ENCODE peak calls at places on chromosomes 11 and 22, in ten cellular contexts. P is brain microvascular endothelial cell; T is left lung; H is CD8-positive, alpha-beta T cell; R is foreskin keratinocyte; V is GM23248; M is lung; D is cardiac muscle cell; Y is upper lobe of right lung; U is HL-60. X is an unnamed sample.

GRCh38 chr11:122202951-122203456 is 87.0 kb upstream of the BLID start:
- DNase-seq in V (peak), U (peak), H (peak), R (peak), T (peak), M (peak), Y (peak), P (peak), D (peak), X (peak)

GRCh38 chr11:88354909-88355308 is 17.4 kb upstream of the CTSC start:
- DNase-seq in T (no peak), V (no peak), M (no peak), Y (no peak), P (no peak), U (no peak), R (no peak), D (no peak), H (no peak), X (no peak)

GRCh38 chr22:49260681-49261580 is 566.7 kb downstream of the BRD1 start:
- DNase-seq in V (no peak), H (no peak), R (no peak), T (no peak), M (no peak), P (no peak), D (no peak), U (no peak), Y (peak), X (no peak)

GRCh38 chr11:70485326-70486025 is 87.1 kb downstream of the CTTN start:
- DNase-seq in M (no peak), V (no peak), R (no peak), T (no peak), U (no peak), Y (no peak), P (no peak), D (no peak), H (no peak), X (no peak)

GRCh38 chr22:40611606-40612005 is 24.9 kb downstream of the MRTFA start:
- DNase-seq in M (no peak), H (no peak), D (no peak), T (no peak), R (no peak), U (no peak), V (no peak), P (no peak), Y (no peak), X (no peak)

GRCh38 chr11:40129276-40129675 is 1330.2 kb downstream of the LRRC4C start:
- DNase-seq in D (peak), H (no peak), P (no peak), T (no peak), R (no peak), V (peak), M (no peak), Y (no peak), U (no peak), X (no peak)

GRCh38 chr11:130000552-130001176 is 2.0 kb downstream of the PRDM10 start:
- DNase-seq in M (no peak), P (no peak), U (no peak), Y (no peak), D (no peak), T (no peak), R (no peak), H (no peak), V (no peak), X (no peak)

GRCh38 chr11:117772360-117772759 is 24.7 kb downstream of the DSCAML1 start:
- DNase-seq in H (no peak), U (no peak), M (no peak), Y (no peak), V (no peak), D (no peak), P (no peak), T (no peak), R (no peak), X (peak)

GRCh38 chr22:40400173-40400572 is 29.8 kb downstream of the SGSM3 start:
- DNase-seq in T (peak), D (no peak), H (peak), V (no peak), Y (no peak), R (no peak), U (peak), P (no peak), M (no peak), X (no peak)

GRCh38 chr11:72838691-72839305 is 24.6 kb downstream of the ATG16L2 start:
- DNase-seq in U (no peak), R (peak), D (no peak), Y (no peak), T (no peak), V (peak), P (no peak), M (no peak), H (no peak), X (no peak)

GRCh38 chr11:17494019-17494418 is 17.4 kb upstream of the ABCC8 start:
- DNase-seq in T (no peak), U (no peak), P (no peak), R (no peak), Y (no peak), H (no peak), V (no peak), D (no peak), M (no peak), X (no peak)

GRCh38 chr11:2688381-2689231 is 11.2 kb downstream of the KCNQ1OT1 start:
- DNase-seq in H (no peak), R (no peak), P (no peak), Y (peak), D (no peak), V (no peak), M (no peak), U (no peak), T (peak), X (no peak)

GRCh38 chr11:67303989-67304411 is 670 bp downstream of the SSH3 start:
- DNase-seq in P (no peak), U (no peak), V (peak), D (peak), M (no peak), Y (peak), H (peak), T (peak), R (peak), X (no peak)

GRCh38 chr11:73404048-73404447 is 27.8 kb downstream of the RELT start:
- DNase-seq in D (peak), P (peak), R (no peak), U (no peak), Y (no peak), T (peak), H (no peak), V (peak), M (peak), X (peak)

GRCh38 chr11:116199182-116199581 is 573.6 kb downstream of the BUD13 start:
- DNase-seq in V (no peak), M (no peak), P (no peak), Y (no peak), D (peak), R (no peak), T (no peak), H (no peak), U (no peak), X (no peak)

GRCh38 chr11:23205156-23205871 is 345.0 kb upstream of the CCDC179 start:
- DNase-seq in M (no peak), D (no peak), R (peak), P (peak), U (no peak), H (no peak), V (peak), T (no peak), Y (no peak), X (no peak)

GRCh38 chr11:19714093-19714386 is 1.4 kb downstream of the NAV2 start:
- DNase-seq in R (no peak), Y (peak), P (peak), M (no peak), T (no peak), H (no peak), U (no peak), D (no peak), V (peak), X (no peak)

GRCh38 chr11:108824601-108825000 is 159.7 kb downstream of the DDX10 start:
- DNase-seq in T (no peak), V (no peak), H (no peak), Y (no peak), M (no peak), R (no peak), U (no peak), D (no peak), P (no peak), X (no peak)

GRCh38 chr11:133842053-133842452 is 3.3 kb downstream of the SPATA19 start:
- DNase-seq in H (no peak), V (no peak), M (peak), T (no peak), Y (no peak), U (no peak), D (no peak), R (no peak), P (no peak), X (no peak)

GRCh38 chr22:49869091-49869830 is 15.6 kb downstream of the ZBED4 start:
- DNase-seq in D (no peak), M (no peak), P (no peak), T (no peak), U (no peak), V (no peak), H (no peak), Y (peak), R (no peak), X (no peak)

GRCh38 chr11:40445391-40445790 is 1014.1 kb downstream of the LRRC4C start:
- DNase-seq in M (no peak), V (no peak), R (peak), Y (no peak), T (no peak), U (no peak), H (no peak), P (no peak), D (no peak), X (no peak)

GRCh38 chr11:9616858-9617257 is 43.4 kb downstream of the WEE1 start:
- DNase-seq in R (no peak), P (no peak), M (no peak), T (no peak), V (peak), H (no peak), U (no peak), Y (no peak), D (no peak), X (no peak)

GRCh38 chr11:9132203-9132878 is 40.9 kb upstream of the SCUBE2 start:
- DNase-seq in H (no peak), P (no peak), V (peak), R (no peak), D (no peak), T (no peak), U (no peak), M (no peak), Y (no peak), X (no peak)

GRCh38 chr11:199004-199581 is 6.2 kb downstream of the SCGB1C1 start:
- DNase-seq in V (no peak), U (no peak), Y (peak), R (no peak), D (no peak), T (peak), P (no peak), H (no peak), M (peak), X (no peak)

GRCh38 chr11:41985799-41986198 is 526.3 kb upstream of the LRRC4C start:
- DNase-seq in Y (no peak), D (no peak), T (no peak), U (no peak), H (no peak), R (no peak), V (no peak), M (no peak), P (no peak), X (no peak)

GRCh38 chr11:41989800-41990380 is 530.4 kb upstream of the LRRC4C start:
- DNase-seq in H (no peak), U (no peak), Y (no peak), T (no peak), P (no peak), R (peak), M (no peak), D (no peak), V (no peak), X (no peak)

GRCh38 chr11:41984023-41984422 is 524.6 kb upstream of the LRRC4C start:
- DNase-seq in P (no peak), Y (no peak), V (no peak), T (no peak), U (no peak), M (no peak), D (no peak), R (no peak), H (no peak), X (no peak)

GRCh38 chr11:41983458-41983857 is 524.0 kb upstream of the LRRC4C start:
- DNase-seq in Y (no peak), T (no peak), H (no peak), V (no peak), U (no peak), M (no peak), D (no peak), R (peak), P (no peak), X (no peak)

DNA sequence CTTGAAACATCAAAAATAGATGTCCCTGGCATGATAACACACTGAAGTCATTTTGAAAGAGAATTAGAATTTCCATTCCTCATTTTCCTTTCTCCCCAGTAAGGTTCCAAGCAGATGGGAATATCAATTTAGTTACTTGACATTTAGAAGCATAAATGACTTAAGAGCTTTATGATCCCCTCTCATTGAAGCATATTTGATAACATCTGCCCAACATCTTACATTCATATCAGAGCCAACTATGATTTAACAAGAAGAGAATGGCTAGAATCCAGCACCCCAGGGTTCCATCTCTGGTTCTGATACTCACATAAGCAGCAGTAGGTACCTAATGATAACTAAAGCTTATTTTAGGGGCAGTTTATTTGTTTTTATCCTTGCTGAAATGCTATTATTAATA is 529.7 kb upstream of the LRRC4C start:
- DNase-seq in V (no peak), R (no peak), H (no peak), Y (no peak), P (peak), D (no peak), U (no peak), T (no peak), M (no peak), X (no peak)
- H3K27ac ChIP-seq in V (no peak), R (no peak), H (no peak), Y (no peak), P (no peak), D (no peak), U (no peak), T (no peak), M (no peak), X (no peak)

DNA sequence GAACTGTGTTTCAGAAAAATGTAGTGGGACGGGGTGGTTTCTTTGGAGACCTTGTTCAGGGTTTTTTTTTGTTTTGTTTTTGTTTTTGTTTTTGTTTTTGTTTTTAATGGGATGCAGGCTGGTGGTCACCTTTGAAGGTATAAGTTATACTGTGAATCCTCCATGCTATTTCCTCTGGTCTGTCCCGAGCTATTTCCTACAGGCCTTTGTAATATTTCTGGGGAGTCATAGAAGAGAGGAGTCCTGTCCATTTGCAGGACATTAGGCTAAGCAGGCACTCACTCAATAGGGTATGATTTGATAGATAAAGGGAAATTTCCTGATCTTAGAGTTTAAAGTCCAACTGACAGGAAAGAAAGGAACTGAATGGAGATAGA is 78.0 kb downstream of the TRAF6 start:
- DNase-seq in M (no peak), R (no peak), Y (no peak), D (no peak), V (no peak), T (no peak), U (no peak), P (no peak), H (no peak), X (no peak)
- H3K27ac ChIP-seq in M (no peak), R (no peak), Y (no peak), D (no peak), V (peak), T (no peak), U (no peak), P (peak), H (no peak), X (no peak)

GRCh38 chr11:6640036-6640984 is 15.3 kb downstream of the DCHS1 start:
- DNase-seq in Y (no peak), U (no peak), D (no peak), H (no peak), R (no peak), V (no peak), P (no peak), T (no peak), M (no peak), X (no peak)

GRCh38 chr11:6636480-6636879 is 17.3 kb upstream of the TPP1 start:
- DNase-seq in P (no peak), V (no peak), R (no peak), H (no peak), U (no peak), D (no peak), Y (no peak), M (no peak), T (no peak), X (no peak)

GRCh38 chr11:6637871-6638270 is 17.7 kb downstream of the DCHS1 start:
- DNase-seq in H (no peak), P (no peak), D (no peak), T (peak), M (peak), Y (no peak), R (no peak), U (no peak), V (peak), X (no peak)

GRCh38 chr11:6640985-6641701 is 14.5 kb downstream of the DCHS1 start:
- DNase-seq in H (no peak), M (no peak), D (no peak), U (no peak), P (no peak), R (no peak), T (no peak), Y (no peak), V (no peak), X (no peak)

GRCh38 chr11:6638437-6638836 is 17.2 kb downstream of the DCHS1 start:
- DNase-seq in Y (no peak), P (no peak), T (no peak), V (no peak), R (no peak), M (no peak), U (no peak), D (no peak), H (no peak), X (no peak)
- H3K27ac ChIP-seq in Y (no peak), P (no peak), T (peak), V (no peak), R (no peak), M (no peak), U (no peak), D (no peak), H (no peak), X (no peak)

DNA sequence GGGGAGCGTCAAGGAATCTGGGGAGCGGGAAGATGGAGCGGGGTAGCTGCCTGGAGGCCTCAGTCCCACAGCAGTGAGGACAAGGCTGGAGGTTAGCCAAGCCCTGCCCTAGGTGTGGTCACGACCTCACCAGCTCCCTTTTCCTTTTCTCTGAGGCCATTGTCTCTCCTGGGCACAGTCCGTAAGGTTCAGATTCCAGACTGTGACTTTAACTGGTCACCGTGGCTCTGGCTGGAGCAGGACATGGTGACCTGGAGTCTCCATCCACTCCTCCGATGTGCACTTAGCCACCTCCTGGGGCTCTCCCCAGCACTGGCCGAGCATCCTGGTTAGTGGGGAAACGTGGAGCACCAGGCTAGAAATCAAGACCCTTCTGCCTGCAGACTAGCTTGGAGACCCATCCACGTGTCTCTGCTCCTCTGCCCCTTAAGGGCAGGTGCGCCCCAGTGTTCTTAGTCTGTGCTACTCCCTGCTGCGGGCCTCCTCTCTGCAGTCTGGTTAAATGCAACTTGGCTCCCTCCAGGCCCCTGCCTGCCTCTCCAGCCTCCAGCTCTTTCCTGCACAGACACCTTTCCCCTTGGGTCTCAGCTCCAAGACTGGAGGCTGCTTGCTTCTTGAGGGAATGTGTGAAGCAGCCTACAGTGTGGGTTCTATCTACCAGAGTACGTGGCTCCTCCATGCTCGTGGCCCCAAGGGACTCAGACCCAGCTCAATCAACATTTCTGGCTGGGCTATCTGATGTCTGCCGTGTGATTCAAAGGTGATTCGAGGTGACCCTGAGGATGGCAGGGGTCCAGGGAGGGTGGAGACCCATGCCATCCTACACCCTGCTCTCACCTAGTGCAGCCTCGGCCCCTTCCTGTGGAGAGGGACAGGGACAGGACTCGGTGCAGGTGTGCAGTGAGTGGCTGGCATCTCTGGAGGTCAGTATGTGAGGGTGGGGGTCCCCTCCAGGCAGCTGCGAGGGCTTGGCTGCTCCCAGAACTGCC is 5.2 kb downstream of the SLC25A1 start:
- DNase-seq in V (no peak), Y (no peak), P (no peak), H (no peak), U (no peak), R (no peak), T (no peak), M (no peak), D (no peak), X (no peak)
- H3K27ac ChIP-seq in V (no peak), Y (no peak), P (no peak), H (no peak), U (peak), R (no peak), T (no peak), M (no peak), D (peak), X (no peak)